ENCODE peak calls at places on chromosomes 16 and 17, in eight cellular contexts. Q is T-cell; M is GM03348; R is AG10803; B is effector memory CD4-positive, alpha-beta T cell; H is astrocyte of the cerebellum; Y is AG08396; I is NCI-H1092 treated with DMSO at 0.1 percent for 48 hours. X is an unnamed sample.

GRCh38 chr17:79862771-79863440 is 23.7 kb upstream of the CBX4 start:
- DNase-seq in Q (no peak), M (no peak), R (no peak), B (no peak), H (no peak), Y (no peak), I (no peak), X (no peak)

GRCh38 chr17:977163-977562 is 2.4 kb downstream of the NXN start:
- DNase-seq in Q (no peak), M (no peak), R (no peak), B (no peak), H (no peak), Y (no peak), I (no peak), X (no peak)

GRCh38 chr16:27222499-27223225 is 19.3 kb downstream of the KDM8 start:
- DNase-seq in Q (no peak), M (peak; percentile 78), R (peak; percentile 91), B (no peak), H (no peak), Y (peak; percentile 81), I (peak; percentile 47), X (peak; percentile 42)

GRCh38 chr16:54286330-54287017 is at the start of gene IRX3:
- DNase-seq in Q (no peak), M (peak; percentile 97), R (peak; percentile 94), B (no peak), H (peak; percentile 82), Y (peak; percentile 81), I (peak; percentile 93), X (peak; percentile 46)

GRCh38 chr17:11852911-11853310 is 144.4 kb downstream of the ZNF18 start:
- DNase-seq in Q (no peak), M (no peak), R (no peak), B (no peak), H (no peak), Y (no peak), I (no peak), X (peak; percentile 12)

GRCh38 chr17:34652001-34652400 is 72.6 kb downstream of the TMEM132E start:
- DNase-seq in Q (no peak), M (no peak), R (no peak), B (no peak), H (no peak), Y (no peak), I (no peak), X (no peak)

GRCh38 chr17:48084932-48085331 is 16.3 kb downstream of the CBX1 start:
- DNase-seq in Q (no peak), M (no peak), R (no peak), B (no peak), H (no peak), Y (no peak), I (no peak), X (no peak)

GRCh38 chr17:74239169-74239568 is 25.8 kb downstream of the TTYH2 start:
- DNase-seq in Q (no peak), M (no peak), R (no peak), B (no peak), H (no peak), Y (no peak), I (no peak), X (no peak)

GRCh38 chr16:24826096-24826690 is 19.6 kb upstream of the SLC5A11 start:
- DNase-seq in Q (no peak), M (no peak), R (no peak), B (no peak), H (no peak), Y (no peak), I (peak; percentile 31), X (no peak)

GRCh38 chr17:18129041-18129502 is 20.5 kb downstream of the MYO15A start:
- DNase-seq in Q (no peak), M (no peak), R (peak; percentile 25), B (no peak), H (peak; percentile 8), Y (peak; percentile 71), I (no peak), X (no peak)

GRCh38 chr16:23597003-23597756 is 1.1 kb upstream of the NDUFAB1 start:
- DNase-seq in Q (no peak), M (no peak), R (no peak), B (no peak), H (no peak), Y (no peak), I (no peak), X (peak; percentile 61)

GRCh38 chr17:48933035-48933434 is 11.6 kb downstream of the SNF8 start:
- DNase-seq in Q (no peak), M (no peak), R (no peak), B (no peak), H (no peak), Y (no peak), I (no peak), X (no peak)

GRCh38 chr17:78558181-78558850 is 18.9 kb downstream of the DNAH17 start:
- DNase-seq in Q (no peak), M (peak; percentile 42), R (no peak), B (no peak), H (no peak), Y (peak; percentile 59), I (no peak), X (no peak)

GRCh38 chr17:2090804-2091534 is 36.1 kb downstream of the HIC1 start:
- DNase-seq in Q (no peak), M (peak; percentile 93), R (peak; percentile 96), B (no peak), H (peak; percentile 90), Y (peak; percentile 86), I (no peak), X (no peak)

GRCh38 chr17:34252138-34252889 is 2.8 kb upstream of the CCL2 start:
- DNase-seq in Q (no peak), M (peak; percentile 91), R (peak; percentile 94), B (no peak), H (peak; percentile 87), Y (peak; percentile 81), I (no peak), X (peak; percentile 24)

GRCh38 chr17:46839211-46839610 is 12.2 kb upstream of the WNT9B start:
- DNase-seq in Q (no peak), M (no peak), R (no peak), B (no peak), H (no peak), Y (no peak), I (no peak), X (no peak)

X was measured in LoVo.